ENCODE peak calls at places on chromosome 1, in five cellular contexts. One of them, this sample, is unnamed.

GRCh38 chr1:154328318-154329151 is 3.2 kb downstream of the ATP8B2 start:
- DNase-seq in CD8-positive, alpha-beta T cell: peak; percentile 93
- DNase-seq in heart left ventricle: peak; percentile 86
- DNase-seq in mesendoderm: peak; percentile 74
- DNase-seq in HFF-Myc: no peak
- DNase-seq in this sample: peak; percentile 90

GRCh38 chr1:37574834-37575479 is 18.2 kb downstream of the DNALI1 start:
- DNase-seq in CD8-positive, alpha-beta T cell: no peak
- DNase-seq in heart left ventricle: no peak
- DNase-seq in mesendoderm: no peak
- DNase-seq in HFF-Myc: peak; percentile 86
- DNase-seq in this sample: no peak

GRCh38 chr1:55334797-55335196 is 119.6 kb upstream of the USP24 start:
- DNase-seq in CD8-positive, alpha-beta T cell: no peak
- DNase-seq in heart left ventricle: no peak
- DNase-seq in mesendoderm: no peak
- DNase-seq in HFF-Myc: no peak
- DNase-seq in this sample: no peak

GRCh38 chr1:162676087-162676486 is 43.8 kb downstream of the DDR2 start:
- DNase-seq in CD8-positive, alpha-beta T cell: no peak
- DNase-seq in heart left ventricle: no peak
- DNase-seq in mesendoderm: no peak
- DNase-seq in HFF-Myc: no peak
- DNase-seq in this sample: no peak

GRCh38 chr1:87140831-87141540 is 187.7 kb upstream of the LMO4 start:
- DNase-seq in CD8-positive, alpha-beta T cell: no peak
- DNase-seq in heart left ventricle: no peak
- DNase-seq in mesendoderm: no peak
- DNase-seq in HFF-Myc: no peak
- DNase-seq in this sample: no peak

GRCh38 chr1:16068356-16069270 is 4.8 kb downstream of the FAM131C start:
- DNase-seq in CD8-positive, alpha-beta T cell: no peak
- DNase-seq in heart left ventricle: peak; percentile 79
- DNase-seq in mesendoderm: no peak
- DNase-seq in HFF-Myc: no peak
- DNase-seq in this sample: no peak

GRCh38 chr1:225813250-225813964 is 3.5 kb downstream of the EPHX1 start:
- DNase-seq in CD8-positive, alpha-beta T cell: no peak
- DNase-seq in heart left ventricle: peak; percentile 73
- DNase-seq in mesendoderm: peak; percentile 57
- DNase-seq in HFF-Myc: no peak
- DNase-seq in this sample: no peak

GRCh38 chr1:77399250-77400086 is 117.6 kb downstream of the AK5 start:
- DNase-seq in CD8-positive, alpha-beta T cell: no peak
- DNase-seq in heart left ventricle: no peak
- DNase-seq in mesendoderm: no peak
- DNase-seq in HFF-Myc: no peak
- DNase-seq in this sample: no peak

GRCh38 chr1:248316796-248317195 is 7.6 kb downstream of the OR2M7 start:
- DNase-seq in CD8-positive, alpha-beta T cell: no peak
- DNase-seq in heart left ventricle: no peak
- DNase-seq in mesendoderm: no peak
- DNase-seq in HFF-Myc: no peak
- DNase-seq in this sample: no peak

GRCh38 chr1:171251042-171251740 is 2.9 kb downstream of the FMO1 start:
- DNase-seq in CD8-positive, alpha-beta T cell: no peak
- DNase-seq in heart left ventricle: no peak
- DNase-seq in mesendoderm: peak; percentile 43
- DNase-seq in HFF-Myc: no peak
- DNase-seq in this sample: no peak

GRCh38 chr1:228401782-228402637 is 4.6 kb downstream of the TRIM11 start:
- DNase-seq in CD8-positive, alpha-beta T cell: no peak
- DNase-seq in heart left ventricle: no peak
- DNase-seq in mesendoderm: no peak
- DNase-seq in HFF-Myc: no peak
- DNase-seq in this sample: no peak

GRCh38 chr1:37657620-37658412 is 23.1 kb upstream of the RSPO1 start:
- DNase-seq in CD8-positive, alpha-beta T cell: no peak
- DNase-seq in heart left ventricle: no peak
- DNase-seq in mesendoderm: no peak
- DNase-seq in HFF-Myc: no peak
- DNase-seq in this sample: no peak

GRCh38 chr1:227378876-227379554 is 60.7 kb upstream of the CDC42BPA start:
- DNase-seq in CD8-positive, alpha-beta T cell: no peak
- DNase-seq in heart left ventricle: no peak
- DNase-seq in mesendoderm: no peak
- DNase-seq in HFF-Myc: no peak
- DNase-seq in this sample: no peak

GRCh38 chr1:210254298-210254697 is 21.7 kb downstream of the SERTAD4 start:
- DNase-seq in CD8-positive, alpha-beta T cell: no peak
- DNase-seq in heart left ventricle: no peak
- DNase-seq in mesendoderm: no peak
- DNase-seq in HFF-Myc: no peak
- DNase-seq in this sample: no peak

GRCh38 chr1:16617778-16618580 is 4.6 kb upstream of the NBPF1 start:
- DNase-seq in CD8-positive, alpha-beta T cell: no peak
- DNase-seq in heart left ventricle: peak; percentile 17
- DNase-seq in mesendoderm: no peak
- DNase-seq in HFF-Myc: no peak
- DNase-seq in this sample: no peak

GRCh38 chr1:229440821-229441537 is 7.1 kb upstream of the ACTA1 start:
- DNase-seq in CD8-positive, alpha-beta T cell: no peak
- DNase-seq in heart left ventricle: peak; percentile 44
- DNase-seq in mesendoderm: no peak
- DNase-seq in HFF-Myc: no peak
- DNase-seq in this sample: no peak

GRCh38 chr1:112909847-112910246 is 46.1 kb downstream of the SLC16A1 start:
- DNase-seq in CD8-positive, alpha-beta T cell: no peak
- DNase-seq in heart left ventricle: no peak
- DNase-seq in mesendoderm: no peak
- DNase-seq in HFF-Myc: no peak
- DNase-seq in this sample: no peak

GRCh38 chr1:14765773-14766172 is 167.3 kb downstream of the KAZN start:
- DNase-seq in CD8-positive, alpha-beta T cell: no peak
- DNase-seq in heart left ventricle: no peak
- DNase-seq in mesendoderm: no peak
- DNase-seq in HFF-Myc: no peak
- DNase-seq in this sample: no peak

GRCh38 chr1:244361764-244362473 is 89.8 kb downstream of the ADSS2 start:
- DNase-seq in CD8-positive, alpha-beta T cell: no peak
- DNase-seq in heart left ventricle: no peak
- DNase-seq in mesendoderm: peak; percentile 97
- DNase-seq in HFF-Myc: no peak
- DNase-seq in this sample: no peak

GRCh38 chr1:23403038-23403336 is 21.6 kb downstream of the TCEA3 start:
- DNase-seq in CD8-positive, alpha-beta T cell: no peak
- DNase-seq in heart left ventricle: peak; percentile 51
- DNase-seq in mesendoderm: peak; percentile 34
- DNase-seq in HFF-Myc: peak; percentile 56
- DNase-seq in this sample: no peak

GRCh38 chr1:63935148-63935547 is 161.3 kb downstream of the ROR1 start:
- DNase-seq in CD8-positive, alpha-beta T cell: no peak
- DNase-seq in heart left ventricle: peak; percentile 43
- DNase-seq in mesendoderm: no peak
- DNase-seq in HFF-Myc: no peak
- DNase-seq in this sample: no peak

GRCh38 chr1:54403377-54403776 is 2.8 kb downstream of the SSBP3 start:
- DNase-seq in CD8-positive, alpha-beta T cell: no peak
- DNase-seq in heart left ventricle: no peak
- DNase-seq in mesendoderm: no peak
- DNase-seq in HFF-Myc: no peak
- DNase-seq in this sample: no peak

GRCh38 chr1:13737388-13737787 is 37.4 kb downstream of the PRDM2 start:
- DNase-seq in CD8-positive, alpha-beta T cell: no peak
- DNase-seq in heart left ventricle: no peak
- DNase-seq in mesendoderm: peak; percentile 82
- DNase-seq in HFF-Myc: no peak
- DNase-seq in this sample: no peak

GRCh38 chr1:53294557-53294956 is 33.3 kb downstream of the LRP8 start:
- DNase-seq in CD8-positive, alpha-beta T cell: no peak
- DNase-seq in heart left ventricle: no peak
- DNase-seq in mesendoderm: no peak
- DNase-seq in HFF-Myc: no peak
- DNase-seq in this sample: peak; percentile 30

GRCh38 chr1:182259229-182259872 is 132.2 kb downstream of the GLUL start:
- DNase-seq in CD8-positive, alpha-beta T cell: peak; percentile 82
- DNase-seq in heart left ventricle: peak; percentile 60
- DNase-seq in mesendoderm: no peak
- DNase-seq in HFF-Myc: peak; percentile 4
- DNase-seq in this sample: peak; percentile 69

GRCh38 chr1:186102107-186102506 is 272.9 kb downstream of the TPR start:
- DNase-seq in CD8-positive, alpha-beta T cell: no peak
- DNase-seq in heart left ventricle: no peak
- DNase-seq in mesendoderm: no peak
- DNase-seq in HFF-Myc: no peak
- DNase-seq in this sample: no peak

GRCh38 chr1:48258106-48258505 is 35.6 kb downstream of the SLC5A9 start:
- DNase-seq in CD8-positive, alpha-beta T cell: no peak
- DNase-seq in heart left ventricle: no peak
- DNase-seq in mesendoderm: no peak
- DNase-seq in HFF-Myc: no peak
- DNase-seq in this sample: no peak

GRCh38 chr1:14565076-14565475 is 33.4 kb upstream of the KAZN start:
- DNase-seq in CD8-positive, alpha-beta T cell: no peak
- DNase-seq in heart left ventricle: no peak
- DNase-seq in mesendoderm: no peak
- DNase-seq in HFF-Myc: no peak
- DNase-seq in this sample: no peak

GRCh38 chr1:212981025-212981495 is 30.7 kb downstream of the VASH2 start:
- DNase-seq in CD8-positive, alpha-beta T cell: no peak
- DNase-seq in heart left ventricle: peak; percentile 71
- DNase-seq in mesendoderm: no peak
- DNase-seq in HFF-Myc: no peak
- DNase-seq in this sample: no peak